ENCODE peak calls at places on chromosome 3, in four cellular contexts. N is fibroblast of pulmonary artery, L is brain microvascular endothelial cell, A is NB4. F is an unnamed sample.

GRCh38 chr3:160384639-160385312 is 14.2 kb downstream of the IFT80 start:
- DNase-seq in N (no peak), L (no peak), A (no peak), F (no peak)

GRCh38 chr3:32421991-32422859 is 30.6 kb downstream of the CMTM7 start:
- DNase-seq in N (peak), A (peak), L (peak), F (peak)

GRCh38 chr3:64074091-64074490 is 50.8 kb upstream of the PSMD6 start:
- DNase-seq in N (peak), L (no peak), A (peak), F (no peak)

GRCh38 chr3:105785790-105786189 is 83.0 kb downstream of the CBLB start:
- DNase-seq in L (no peak), N (no peak), A (no peak), F (no peak)

GRCh38 chr3:184486614-184487013 is 75.0 kb upstream of the EPHB3 start:
- DNase-seq in N (no peak), L (no peak), A (no peak), F (no peak)

GRCh38 chr3:18424862-18425640 is at the start of gene SATB1:
- DNase-seq in A (peak), L (peak), N (peak), F (no peak)

GRCh38 chr3:73061416-73061815 is at the start of gene EBLN2:
- DNase-seq in L (no peak), A (no peak), N (no peak), F (no peak)

GRCh38 chr3:188583476-188584161 is 429.7 kb downstream of the LPP start:
- DNase-seq in N (no peak), L (no peak), A (no peak), F (no peak)

GRCh38 chr3:100900671-100901070 is 92.5 kb downstream of the ABI3BP start:
- DNase-seq in N (peak), A (no peak), L (no peak), F (no peak)

DNA sequence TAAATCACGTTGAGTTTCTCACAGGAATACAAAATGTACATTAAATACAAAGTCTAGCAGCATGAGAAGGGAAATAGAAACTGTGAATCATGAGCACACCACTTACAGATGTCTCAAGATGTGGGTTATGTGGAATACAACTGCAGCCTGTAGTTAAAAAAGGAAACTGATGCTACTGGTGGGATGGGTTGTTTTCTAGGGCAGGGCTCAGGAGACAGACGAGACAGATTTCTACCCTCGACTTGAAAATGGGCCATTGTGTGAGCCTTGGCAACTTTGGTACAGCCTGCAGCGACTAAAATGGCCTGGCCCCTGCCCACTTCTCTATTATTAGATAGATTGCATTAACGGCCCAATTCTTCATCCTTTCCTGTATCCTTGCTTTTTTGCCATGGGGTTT is 293.1 kb downstream of the SUCLG2 start:
- DNase-seq in N (no peak), A (no peak), L (no peak), F (no peak)
- TF ChIP-seq CTCF in N (no peak), A (no peak), L (no peak), F (no peak)

GRCh38 chr3:11567516-11568467 is 75.9 kb downstream of the VGLL4 start:
- DNase-seq in L (peak), N (peak), A (no peak), F (no peak)
- H3K4me3 ChIP-seq in L (peak), N (peak), A (no peak), F (peak)

GRCh38 chr3:59065240-59065639 is 15.4 kb upstream of the CFAP20DC start:
- DNase-seq in L (no peak), N (no peak), A (no peak), F (no peak)

GRCh38 chr3:59064728-59065127 is 14.9 kb upstream of the CFAP20DC start:
- DNase-seq in A (no peak), L (no peak), N (no peak), F (no peak)

GRCh38 chr3:59069838-59070237 is 20.0 kb upstream of the CFAP20DC start:
- DNase-seq in A (no peak), L (no peak), N (no peak), F (no peak)

DNA sequence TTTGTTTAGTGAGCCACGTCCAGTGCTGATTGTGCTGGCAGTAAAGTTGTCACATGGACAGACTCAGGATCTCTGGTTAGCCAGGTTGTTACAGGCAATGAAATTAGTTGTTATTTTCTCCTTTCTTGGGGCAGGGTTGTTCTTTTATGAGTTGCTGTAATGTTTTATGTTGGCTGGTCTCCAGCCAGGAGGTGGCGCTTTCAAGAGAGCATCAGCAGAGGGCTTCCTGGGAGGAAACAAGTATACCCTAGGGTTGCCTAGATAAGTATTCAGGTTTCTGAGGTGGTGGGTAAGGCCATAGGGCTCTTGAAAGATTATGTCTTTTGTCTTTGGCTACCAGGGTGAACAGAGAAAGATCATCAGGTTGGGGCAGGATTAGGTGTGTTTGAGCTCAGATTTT is 14.5 kb upstream of the CFAP20DC start:
- DNase-seq in N (no peak), A (no peak), L (no peak), F (no peak)
- TF ChIP-seq CTCF in N (no peak), A (peak), L (peak), F (peak)

DNA sequence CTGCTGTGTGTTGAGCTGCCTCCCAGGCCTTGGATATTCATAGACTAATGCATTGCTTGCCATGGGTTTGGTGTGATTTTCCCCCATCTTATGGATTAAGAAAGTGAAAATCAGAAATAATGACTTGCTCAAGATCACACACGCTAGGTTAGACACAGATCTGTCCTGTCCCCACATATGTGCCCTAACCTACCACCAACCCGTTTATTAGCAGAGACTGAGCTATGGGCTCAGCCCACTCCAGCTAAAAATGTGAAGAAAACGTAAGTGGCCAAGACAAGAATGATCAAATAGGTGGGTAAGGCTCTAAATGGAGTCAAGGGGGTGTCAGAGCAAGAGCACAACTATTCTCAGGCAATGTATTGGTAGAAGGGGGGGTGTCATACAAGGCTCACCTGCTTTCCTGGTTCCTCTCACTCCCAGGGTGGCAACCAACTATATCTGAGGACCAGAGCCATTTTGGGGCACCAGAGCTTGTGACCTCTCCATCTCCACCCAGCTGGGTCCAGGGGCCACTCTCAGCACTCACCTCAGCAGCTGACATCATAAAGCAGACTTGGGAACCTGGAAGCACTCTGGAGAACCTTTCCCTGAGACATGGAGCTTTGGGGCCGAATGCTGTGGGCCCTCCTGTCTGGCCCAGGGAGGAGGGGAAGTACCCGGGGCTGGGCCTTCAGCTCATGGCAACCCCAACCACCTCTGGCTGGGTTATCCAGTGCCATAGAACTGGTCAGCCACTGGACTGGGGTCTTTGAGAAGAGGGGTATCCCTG is 1.4 kb downstream of the HEMK1 start:
- DNase-seq in N (no peak), L (no peak), A (no peak), F (no peak)
- H3K4me3 ChIP-seq in N (peak), L (no peak), A (peak), F (peak)

GRCh38 chr3:168061332-168061996 is 34.3 kb downstream of the GOLIM4 start:
- DNase-seq in L (no peak), A (no peak), N (no peak), F (no peak)
- TF ChIP-seq CTCF in L (peak), A (no peak), N (no peak), F (peak)

DNA sequence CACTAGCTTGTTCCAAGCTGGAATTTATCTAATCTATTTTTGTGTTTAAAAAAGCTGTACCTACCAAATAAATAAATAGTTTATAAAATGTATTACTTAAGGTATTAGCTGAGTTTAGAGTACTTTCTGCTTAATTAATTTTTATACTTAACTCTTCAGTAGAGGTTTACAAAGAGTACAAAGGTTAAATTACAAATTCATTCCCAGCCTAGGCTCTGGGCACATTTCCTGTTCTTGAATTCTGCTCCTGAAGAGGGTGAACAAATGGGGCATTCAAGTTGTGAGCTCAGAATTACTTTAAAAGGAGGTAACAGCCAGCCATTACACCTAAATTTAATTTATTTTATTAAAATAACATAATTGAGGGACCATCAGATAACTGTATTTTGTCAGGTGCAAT is 26.4 kb downstream of the MKRN2 start:
- DNase-seq in N (no peak), A (no peak), L (no peak), F (no peak)
- H3K4me3 ChIP-seq in N (no peak), A (no peak), L (no peak), F (no peak)

GRCh38 chr3:10852031-10852795 is 36.2 kb downstream of the SLC6A11 start:
- DNase-seq in L (no peak), A (no peak), N (no peak), F (no peak)

GRCh38 chr3:10855083-10855870 is 39.2 kb downstream of the SLC6A11 start:
- DNase-seq in N (no peak), A (peak), L (no peak), F (no peak)

GRCh38 chr3:10855871-10856662 is 40.0 kb downstream of the SLC6A11 start:
- DNase-seq in N (no peak), A (peak), L (no peak), F (no peak)
- TF ChIP-seq CTCF in N (peak), A (no peak), L (peak), F (peak)

DNA sequence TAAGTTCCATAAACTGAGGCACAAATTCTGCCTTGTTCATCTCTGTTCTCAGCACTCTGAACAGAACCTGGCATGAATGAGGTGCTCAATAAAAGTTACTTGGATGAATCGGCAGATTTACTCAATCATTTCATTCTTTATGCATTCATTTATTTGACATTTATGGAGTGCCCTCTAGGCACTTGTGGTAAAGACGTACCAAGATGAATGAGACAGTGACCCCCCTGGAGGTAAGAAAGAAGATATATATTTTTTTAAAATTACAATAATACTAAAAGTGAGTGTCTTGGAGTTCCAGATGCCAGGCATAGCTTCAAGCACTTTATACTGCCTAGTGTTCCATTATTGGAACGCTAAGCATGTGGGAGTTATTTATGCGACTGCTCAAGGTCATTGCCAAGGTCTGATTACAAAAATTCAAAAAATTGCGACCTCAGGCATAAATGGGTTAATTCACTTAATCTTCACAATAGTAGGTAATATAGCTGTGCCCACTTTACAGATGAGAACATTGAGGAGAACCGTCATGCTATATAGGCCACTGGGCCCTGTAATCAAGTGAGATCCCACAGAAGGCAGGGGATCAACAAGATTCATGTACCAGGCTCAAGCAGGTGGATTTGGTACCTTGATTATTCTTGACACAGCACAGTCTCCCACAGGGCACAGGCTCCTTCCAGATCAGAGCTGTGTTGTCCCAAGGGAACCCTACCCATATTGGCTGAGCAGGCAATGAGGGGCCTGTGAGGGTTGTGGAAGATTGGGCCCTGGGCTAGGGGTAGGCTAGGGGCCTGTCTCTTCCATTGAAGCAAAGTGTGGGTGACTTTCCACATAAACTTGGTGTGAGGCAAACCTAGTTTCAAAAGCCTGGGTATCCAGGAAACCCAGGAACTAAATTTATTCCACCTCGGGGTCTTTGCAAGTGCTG is 10.7 kb downstream of the XIRP1 start:
- DNase-seq in L (no peak), N (no peak), A (peak), F (no peak)
- H3K4me3 ChIP-seq in L (no peak), N (no peak), A (no peak), F (no peak)